ENCODE peak calls at places on chromosomes 1 and 21, in six cellular contexts. One of them, this sample, is unnamed. For H3K4me1 and H3K27me3, the result is how much of the 10 kb centered on the place peaks cover.

GRCh38 chr1:92922378-92923035 is 38.8 kb downstream of the DIPK1A start:
- DNase-seq in breast epithelium: no peak
- DNase-seq in neural progenitor cell: no peak
- DNase-seq in left ventricle myocardium inferior: no peak
- DNase-seq in GM23248: peak
- DNase-seq in Caco-2: no peak
- DNase-seq in this sample: no peak

GRCh38 chr1:43143441-43143888 is 28.6 kb downstream of the EBNA1BP2 start:
- DNase-seq in neural progenitor cell: peak
- DNase-seq in GM23248: peak
- DNase-seq in breast epithelium: no peak
- DNase-seq in Caco-2: no peak
- DNase-seq in left ventricle myocardium inferior: no peak
- DNase-seq in this sample: no peak

GRCh38 chr1:180611016-180611930 is 20.5 kb upstream of the XPR1 start:
- DNase-seq in Caco-2: no peak
- DNase-seq in left ventricle myocardium inferior: no peak
- DNase-seq in neural progenitor cell: no peak
- DNase-seq in breast epithelium: no peak
- DNase-seq in GM23248: peak
- DNase-seq in this sample: no peak

GRCh38 chr1:211701733-211702132 is 26.3 kb upstream of the NEK2 start:
- DNase-seq in breast epithelium: no peak
- DNase-seq in Caco-2: no peak
- DNase-seq in neural progenitor cell: no peak
- DNase-seq in left ventricle myocardium inferior: no peak
- DNase-seq in GM23248: no peak
- DNase-seq in this sample: no peak

GRCh38 chr1:210236840-210237409 is 4.3 kb downstream of the SERTAD4 start:
- DNase-seq in Caco-2: no peak
- DNase-seq in neural progenitor cell: peak
- DNase-seq in breast epithelium: no peak
- DNase-seq in GM23248: peak
- DNase-seq in left ventricle myocardium inferior: peak
- DNase-seq in this sample: peak

GRCh38 chr1:89605692-89606091 is 27.2 kb upstream of the LRRC8C start:
- DNase-seq in Caco-2: no peak
- DNase-seq in breast epithelium: no peak
- DNase-seq in GM23248: peak
- DNase-seq in neural progenitor cell: no peak
- DNase-seq in left ventricle myocardium inferior: no peak
- DNase-seq in this sample: no peak

GRCh38 chr1:182726941-182727340 is 42.6 kb upstream of the RGS8 start:
- DNase-seq in GM23248: no peak
- DNase-seq in Caco-2: no peak
- DNase-seq in neural progenitor cell: no peak
- DNase-seq in left ventricle myocardium inferior: no peak
- DNase-seq in breast epithelium: no peak
- DNase-seq in this sample: no peak

GRCh38 chr1:152013664-152014237 is 20.1 kb upstream of the S100A10 start:
- DNase-seq in left ventricle myocardium inferior: no peak
- DNase-seq in breast epithelium: no peak
- DNase-seq in neural progenitor cell: peak
- DNase-seq in Caco-2: peak
- DNase-seq in GM23248: peak
- DNase-seq in this sample: no peak

GRCh38 chr21:42233067-42233981 is 14.4 kb downstream of the ABCG1 start:
- DNase-seq in breast epithelium: no peak
- DNase-seq in left ventricle myocardium inferior: peak
- DNase-seq in neural progenitor cell: no peak
- DNase-seq in Caco-2: no peak
- DNase-seq in GM23248: peak
- DNase-seq in this sample: peak

GRCh38 chr21:25887166-25887565 is 152.4 kb downstream of the GABPA start:
- DNase-seq in left ventricle myocardium inferior: no peak
- DNase-seq in Caco-2: no peak
- DNase-seq in GM23248: peak
- DNase-seq in neural progenitor cell: peak
- DNase-seq in breast epithelium: no peak
- DNase-seq in this sample: no peak

GRCh38 chr1:97806336-97806735 is 114.5 kb downstream of the DPYD start:
- DNase-seq in neural progenitor cell: no peak
- DNase-seq in GM23248: peak
- DNase-seq in left ventricle myocardium inferior: no peak
- DNase-seq in Caco-2: no peak
- DNase-seq in breast epithelium: no peak
- DNase-seq in this sample: no peak

GRCh38 chr1:184791199-184791935 is 36.7 kb upstream of the EDEM3 start:
- DNase-seq in neural progenitor cell: no peak
- DNase-seq in breast epithelium: no peak
- DNase-seq in Caco-2: no peak
- DNase-seq in GM23248: peak
- DNase-seq in left ventricle myocardium inferior: no peak
- DNase-seq in this sample: no peak

GRCh38 chr1:245956225-245956624 is 550.9 kb downstream of the SMYD3 start:
- DNase-seq in left ventricle myocardium inferior: no peak
- DNase-seq in GM23248: no peak
- DNase-seq in neural progenitor cell: no peak
- DNase-seq in breast epithelium: no peak
- DNase-seq in Caco-2: no peak
- DNase-seq in this sample: no peak

GRCh38 chr21:36889401-36889800 is 77.1 kb downstream of the HLCS start:
- DNase-seq in neural progenitor cell: no peak
- DNase-seq in GM23248: peak
- DNase-seq in breast epithelium: no peak
- DNase-seq in Caco-2: no peak
- DNase-seq in left ventricle myocardium inferior: no peak
- DNase-seq in this sample: no peak

GRCh38 chr1:16061255-16061654 is 12.2 kb downstream of the FAM131C start:
- DNase-seq in Caco-2: no peak
- DNase-seq in left ventricle myocardium inferior: no peak
- DNase-seq in breast epithelium: no peak
- DNase-seq in GM23248: no peak
- DNase-seq in neural progenitor cell: no peak
- DNase-seq in this sample: no peak

GRCh38 chr1:42336978-42337377 is 1.9 kb upstream of the FOXJ3 start:
- DNase-seq in breast epithelium: no peak
- DNase-seq in left ventricle myocardium inferior: no peak
- DNase-seq in Caco-2: no peak
- DNase-seq in neural progenitor cell: peak
- DNase-seq in GM23248: no peak
- DNase-seq in this sample: no peak

GRCh38 chr1:215568287-215568692 is 1.2 kb downstream of the KCTD3 start:
- DNase-seq in left ventricle myocardium inferior: no peak
- DNase-seq in Caco-2: no peak
- DNase-seq in neural progenitor cell: no peak
- DNase-seq in breast epithelium: no peak
- DNase-seq in GM23248: peak
- DNase-seq in this sample: peak

GRCh38 chr1:244778356-244778755 is 57.1 kb upstream of the COX20 start:
- DNase-seq in neural progenitor cell: no peak
- DNase-seq in breast epithelium: no peak
- DNase-seq in GM23248: peak
- DNase-seq in Caco-2: no peak
- DNase-seq in left ventricle myocardium inferior: no peak
- DNase-seq in this sample: no peak

GRCh38 chr1:63261736-63262142 is 60.6 kb upstream of the FOXD3 start:
- DNase-seq in Caco-2: no peak
- DNase-seq in GM23248: peak
- DNase-seq in breast epithelium: no peak
- DNase-seq in left ventricle myocardium inferior: no peak
- DNase-seq in neural progenitor cell: no peak
- DNase-seq in this sample: peak

GRCh38 chr1:110341146-110341871 is 2.1 kb downstream of the RBM15 start:
- DNase-seq in breast epithelium: no peak
- DNase-seq in left ventricle myocardium inferior: no peak
- DNase-seq in neural progenitor cell: no peak
- DNase-seq in GM23248: no peak
- DNase-seq in Caco-2: no peak
- DNase-seq in this sample: no peak

GRCh38 chr1:110340207-110340468 is 961 bp downstream of the RBM15 start:
- DNase-seq in left ventricle myocardium inferior: no peak
- DNase-seq in GM23248: no peak
- DNase-seq in neural progenitor cell: no peak
- DNase-seq in Caco-2: no peak
- DNase-seq in breast epithelium: no peak
- DNase-seq in this sample: no peak

GRCh38 chr1:110339040-110339426 is at the start of gene RBM15:
- DNase-seq in neural progenitor cell: peak
- DNase-seq in GM23248: peak
- DNase-seq in left ventricle myocardium inferior: peak
- DNase-seq in Caco-2: peak
- DNase-seq in breast epithelium: peak
- DNase-seq in this sample: peak

GRCh38 chr1:110338200-110339039 is 757 bp upstream of the RBM15 start:
- DNase-seq in breast epithelium: peak
- DNase-seq in neural progenitor cell: peak
- DNase-seq in GM23248: peak
- DNase-seq in left ventricle myocardium inferior: peak
- DNase-seq in Caco-2: peak
- DNase-seq in this sample: peak

DNA sequence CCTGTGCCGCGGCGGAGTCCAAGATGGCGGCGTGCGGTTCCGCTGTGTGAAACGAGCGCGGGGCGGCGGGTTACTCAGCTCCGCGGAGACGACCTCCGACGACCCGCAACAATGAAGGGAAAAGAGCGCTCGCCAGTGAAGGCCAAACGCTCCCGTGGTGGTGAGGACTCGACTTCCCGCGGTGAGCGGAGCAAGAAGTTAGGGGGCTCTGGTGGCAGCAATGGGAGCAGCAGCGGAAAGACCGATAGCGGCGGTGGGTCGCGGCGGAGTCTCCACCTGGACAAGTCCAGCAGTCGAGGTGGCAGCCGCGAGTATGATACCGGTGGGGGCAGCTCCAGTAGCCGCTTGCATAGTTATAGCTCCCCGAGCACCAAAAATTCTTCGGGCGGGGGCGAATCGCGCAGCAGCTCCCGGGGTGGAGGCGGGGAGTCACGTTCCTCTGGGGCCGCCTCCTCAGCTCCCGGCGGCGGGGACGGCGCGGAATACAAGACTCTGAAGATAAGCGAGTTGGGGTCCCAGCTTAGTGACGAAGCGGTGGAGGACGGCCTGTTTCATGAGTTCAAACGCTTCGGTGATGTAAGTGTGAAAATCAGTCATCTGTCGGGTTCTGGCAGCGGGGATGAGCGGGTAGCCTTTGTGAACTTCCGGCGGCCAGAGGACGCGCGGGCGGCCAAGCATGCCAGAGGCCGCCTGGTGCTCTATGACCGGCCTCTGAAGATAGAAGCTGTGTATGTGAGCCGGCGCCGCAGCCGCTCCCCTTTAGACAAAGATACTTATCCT is 440 bp downstream of the RBM15 start:
- DNase-seq in breast epithelium: peak
- DNase-seq in Caco-2: peak
- DNase-seq in left ventricle myocardium inferior: peak
- DNase-seq in GM23248: peak
- DNase-seq in neural progenitor cell: peak
- DNase-seq in this sample: peak
- H3K4me1 ChIP-seq in breast epithelium: under half
- H3K4me1 ChIP-seq in Caco-2: under half
- H3K4me1 ChIP-seq in left ventricle myocardium inferior: half or more
- H3K4me1 ChIP-seq in GM23248: half or more
- H3K4me1 ChIP-seq in neural progenitor cell: half or more
- H3K4me1 ChIP-seq in this sample: half or more

GRCh38 chr1:3451994-3452865 is 2.2 kb upstream of the ARHGEF16 start:
- DNase-seq in Caco-2: no peak
- DNase-seq in GM23248: no peak
- DNase-seq in breast epithelium: no peak
- DNase-seq in left ventricle myocardium inferior: no peak
- DNase-seq in neural progenitor cell: no peak
- DNase-seq in this sample: no peak

GRCh38 chr1:3453891-3454810 is at the start of gene ARHGEF16:
- DNase-seq in neural progenitor cell: peak
- DNase-seq in Caco-2: peak
- DNase-seq in GM23248: peak
- DNase-seq in breast epithelium: peak
- DNase-seq in left ventricle myocardium inferior: peak
- DNase-seq in this sample: peak

GRCh38 chr1:3453203-3453761 is 1.2 kb upstream of the ARHGEF16 start:
- DNase-seq in neural progenitor cell: peak
- DNase-seq in Caco-2: peak
- DNase-seq in left ventricle myocardium inferior: peak
- DNase-seq in breast epithelium: peak
- DNase-seq in GM23248: peak
- DNase-seq in this sample: peak

GRCh38 chr1:3450983-3451382 is 3.5 kb upstream of the ARHGEF16 start:
- DNase-seq in Caco-2: no peak
- DNase-seq in neural progenitor cell: no peak
- DNase-seq in breast epithelium: no peak
- DNase-seq in GM23248: no peak
- DNase-seq in left ventricle myocardium inferior: no peak
- DNase-seq in this sample: no peak

DNA sequence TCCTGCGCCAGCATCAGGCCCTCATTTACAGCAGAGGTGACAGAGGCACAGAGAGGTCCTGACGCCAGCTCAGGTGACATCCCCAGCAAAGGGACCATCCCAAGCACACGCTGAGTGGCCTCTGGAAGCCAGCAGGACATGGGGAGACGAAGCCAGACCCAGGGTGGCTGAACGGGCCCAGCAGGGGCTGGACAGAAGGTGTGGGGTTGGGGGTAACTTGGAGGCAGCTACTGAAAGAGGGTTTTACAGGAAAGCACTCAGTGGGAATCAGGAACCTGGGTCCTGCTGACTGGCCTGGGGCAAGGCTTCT is 1.6 kb upstream of the ARHGEF16 start:
- DNase-seq in GM23248: no peak
- DNase-seq in breast epithelium: no peak
- DNase-seq in Caco-2: no peak
- DNase-seq in neural progenitor cell: no peak
- DNase-seq in left ventricle myocardium inferior: no peak
- DNase-seq in this sample: no peak
- H3K27me3 ChIP-seq in GM23248: under half
- H3K27me3 ChIP-seq in breast epithelium: under half
- H3K27me3 ChIP-seq in Caco-2: under half
- H3K27me3 ChIP-seq in neural progenitor cell: under half
- H3K27me3 ChIP-seq in left ventricle myocardium inferior: under half
- H3K27me3 ChIP-seq in this sample: under half

DNA sequence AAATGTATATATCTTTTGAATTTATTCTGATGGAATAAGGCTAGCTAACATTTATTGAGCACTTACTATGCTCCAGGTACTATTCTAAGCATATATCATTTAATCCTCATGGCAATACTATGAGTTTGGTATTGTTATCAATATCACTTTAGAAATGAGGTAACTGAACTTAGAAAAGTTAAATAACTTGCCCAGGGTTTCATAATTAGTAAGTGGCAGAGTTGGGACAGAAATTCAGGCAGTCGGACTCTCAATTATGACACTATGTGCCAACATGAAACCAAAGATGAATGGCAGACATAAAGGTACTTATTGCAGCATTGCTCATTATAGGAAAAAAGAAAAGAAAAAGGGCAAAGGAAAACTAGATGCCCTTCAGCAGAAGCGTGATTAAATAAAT is 48.2 kb downstream of the RAB3GAP2 start:
- DNase-seq in breast epithelium: no peak
- DNase-seq in left ventricle myocardium inferior: no peak
- DNase-seq in Caco-2: no peak
- DNase-seq in neural progenitor cell: no peak
- DNase-seq in GM23248: no peak
- DNase-seq in this sample: no peak
- H3K4me1 ChIP-seq in breast epithelium: under half
- H3K4me1 ChIP-seq in left ventricle myocardium inferior: under half
- H3K4me1 ChIP-seq in Caco-2: under half
- H3K4me1 ChIP-seq in neural progenitor cell: under half
- H3K4me1 ChIP-seq in GM23248: under half
- H3K4me1 ChIP-seq in this sample: under half

GRCh38 chr1:2355408-2356261 is 35.7 kb downstream of the MORN1 start:
- DNase-seq in left ventricle myocardium inferior: no peak
- DNase-seq in neural progenitor cell: no peak
- DNase-seq in Caco-2: no peak
- DNase-seq in GM23248: no peak
- DNase-seq in breast epithelium: no peak
- DNase-seq in this sample: no peak
- H3K27me3 ChIP-seq in left ventricle myocardium inferior: under half
- H3K27me3 ChIP-seq in neural progenitor cell: under half
- H3K27me3 ChIP-seq in Caco-2: under half
- H3K27me3 ChIP-seq in GM23248: under half
- H3K27me3 ChIP-seq in breast epithelium: under half
- H3K27me3 ChIP-seq in this sample: under half